ENCODE peak calls at places on chromosomes 16 and 17, in seven cellular contexts. G is NCI-H748 treated with DMSO at 0.1 percent for 48 hours, F is IMR-90, R is transverse colon, M is EL, Y is ACHN, W is NCI-H774. Z is an unnamed sample.
A peak's percentile ranks its signal among the peaks of the same experiment; 100 is the strongest.

GRCh38 chr16:1778200-1779179 is 3.9 kb downstream of the SPSB3 start:
- DNase-seq in Y (no peak), W (no peak), G (no peak), M (no peak), F (no peak), R (peak; percentile 10), Z (no peak)

GRCh38 chr17:36650096-36650764 is 48.8 kb downstream of the MRM1 start:
- DNase-seq in Y (no peak), W (no peak), R (no peak), M (no peak), G (no peak), F (no peak), Z (no peak)

GRCh38 chr16:77414752-77415231 is 20.0 kb downstream of the ADAMTS18 start:
- DNase-seq in Y (no peak), G (peak; percentile 2), R (no peak), F (no peak), M (no peak), W (peak; percentile 53), Z (no peak)

GRCh38 chr17:266701-267656 is 85.5 kb upstream of the DOC2B start:
- DNase-seq in M (no peak), Y (no peak), G (no peak), W (no peak), F (no peak), R (peak; percentile 6), Z (no peak)

GRCh38 chr17:16507918-16508533 is 16.0 kb upstream of the LRRC75A start:
- DNase-seq in M (no peak), G (no peak), W (no peak), Y (no peak), F (peak; percentile 17), R (peak; percentile 40), Z (no peak)

GRCh38 chr17:17783825-17784598 is 52.8 kb downstream of the SREBF1 start:
- DNase-seq in W (peak; percentile 0), R (peak; percentile 38), M (no peak), G (peak; percentile 71), F (no peak), Y (no peak), Z (no peak)

GRCh38 chr17:39972271-39972670 is 8.3 kb upstream of the PSMD3 start:
- DNase-seq in F (peak; percentile 35), M (no peak), Y (no peak), R (no peak), W (no peak), G (no peak), Z (no peak)

GRCh38 chr16:81204794-81205680 is 33.5 kb upstream of the BCO1 start:
- DNase-seq in M (peak; percentile 52), W (no peak), Y (peak; percentile 59), F (peak; percentile 64), R (peak; percentile 36), G (peak; percentile 23), Z (peak; percentile 59)

GRCh38 chr17:58710948-58711552 is 18.6 kb downstream of the RAD51C start:
- DNase-seq in M (peak; percentile 58), Y (peak; percentile 69), R (peak; percentile 10), F (peak; percentile 69), G (peak; percentile 43), W (peak; percentile 48), Z (peak; percentile 56)

GRCh38 chr16:84741351-84741791 is 41.6 kb downstream of the USP10 start:
- DNase-seq in W (no peak), R (no peak), F (peak; percentile 69), G (no peak), Y (no peak), M (peak; percentile 63), Z (no peak)

GRCh38 chr17:57424777-57425188 is 168.5 kb downstream of the MSI2 start:
- DNase-seq in M (peak; percentile 56), R (peak; percentile 81), W (no peak), F (peak; percentile 30), Y (no peak), G (peak; percentile 24), Z (peak; percentile 85)

GRCh38 chr17:75888484-75888883 is 8.3 kb downstream of the TRIM65 start:
- DNase-seq in F (no peak), G (no peak), W (no peak), Y (no peak), M (no peak), R (no peak), Z (no peak)

GRCh38 chr16:74601131-74601871 is 5.6 kb downstream of the GLG1 start:
- DNase-seq in G (no peak), Y (no peak), W (no peak), M (no peak), R (peak; percentile 63), F (no peak), Z (no peak)

GRCh38 chr17:77233635-77234334 is 93.0 kb downstream of the SEC14L1 start:
- DNase-seq in W (peak; percentile 22), M (peak; percentile 56), R (peak; percentile 33), Y (peak; percentile 36), F (peak; percentile 89), G (no peak), Z (no peak)

GRCh38 chr16:1333149-1333812 is at the start of gene BAIAP3:
- DNase-seq in G (no peak), R (peak; percentile 64), W (no peak), Y (peak; percentile 36), M (no peak), F (no peak), Z (no peak)

GRCh38 chr17:17812211-17813054 is 24.4 kb downstream of the SREBF1 start:
- DNase-seq in W (no peak), F (peak; percentile 41), M (peak; percentile 52), R (peak; percentile 74), Y (peak; percentile 59), G (no peak), Z (no peak)

GRCh38 chr16:86946396-86946795 is 368.0 kb downstream of the FOXL1 start:
- DNase-seq in G (no peak), Y (peak; percentile 53), M (peak; percentile 78), R (no peak), F (peak; percentile 34), W (no peak), Z (no peak)